ENCODE peak calls at places on chromosome 3, in four cellular contexts. S, D, E and W are unnamed samples.

GRCh38 chr3:160312014-160312624 is 86.9 kb downstream of the C3orf80 start:
- DNase-seq in S (no peak), D (no peak), E (no peak), W (no peak)

GRCh38 chr3:156180077-156180476 is 59.7 kb downstream of the KCNAB1 start:
- DNase-seq in S (no peak), D (no peak), E (no peak), W (no peak)

GRCh38 chr3:11002456-11002855 is 9.9 kb downstream of the SLC6A1 start:
- DNase-seq in S (no peak), D (no peak), E (no peak), W (no peak)

GRCh38 chr3:107217161-107217560 is 160.1 kb upstream of the CCDC54 start:
- DNase-seq in S (no peak), D (peak; percentile 42), E (no peak), W (no peak)

GRCh38 chr3:170999737-171000242 is 26.7 kb downstream of the SLC2A2 start:
- DNase-seq in S (no peak), D (peak; percentile 45), E (peak; percentile 49), W (no peak)

GRCh38 chr3:44962606-44963393 is 13.2 kb downstream of the ZDHHC3 start:
- DNase-seq in S (no peak), D (no peak), E (no peak), W (no peak)

GRCh38 chr3:195760345-195760983 is 39.7 kb downstream of the MUC20 start:
- DNase-seq in S (no peak), D (no peak), E (no peak), W (peak; percentile 70)

GRCh38 chr3:99409961-99410360 is 228.4 kb upstream of the COL8A1 start:
- DNase-seq in S (no peak), D (no peak), E (no peak), W (no peak)

GRCh38 chr3:37480003-37480402 is 305.6 kb upstream of the LRRFIP2 start:
- DNase-seq in S (no peak), D (no peak), E (no peak), W (no peak)

GRCh38 chr3:47527952-47528718 is 14.6 kb upstream of the ELP6 start:
- DNase-seq in S (no peak), D (no peak), E (no peak), W (no peak)

GRCh38 chr3:187678869-187679268 is 8.7 kb upstream of the SST start:
- DNase-seq in S (peak; percentile 64), D (peak; percentile 47), E (peak; percentile 13), W (peak; percentile 59)

GRCh38 chr3:85342915-85343314 is 384.1 kb downstream of the CADM2 start:
- DNase-seq in S (no peak), D (peak; percentile 52), E (no peak), W (no peak)

GRCh38 chr3:42376397-42376798 is 34.0 kb downstream of the LYZL4 start:
- DNase-seq in S (peak; percentile 26), D (no peak), E (no peak), W (no peak)

GRCh38 chr3:100164730-100165129 is 50.4 kb upstream of the FILIP1L start:
- DNase-seq in S (no peak), D (no peak), E (no peak), W (no peak)

GRCh38 chr3:23859012-23859743 is 53.4 kb downstream of the UBE2E1 start:
- DNase-seq in S (no peak), D (no peak), E (no peak), W (peak; percentile 32)

GRCh38 chr3:67418539-67419529 is 235.6 kb downstream of the SUCLG2 start:
- DNase-seq in S (no peak), D (no peak), E (no peak), W (no peak)

GRCh38 chr3:179348325-179349013 is 960 bp downstream of the MFN1 start:
- DNase-seq in S (no peak), D (no peak), E (no peak), W (no peak)

GRCh38 chr3:178960191-178960590 is 111.4 kb downstream of the ZMAT3 start:
- DNase-seq in S (no peak), D (no peak), E (no peak), W (no peak)

GRCh38 chr3:50637012-50637411 is 20.1 kb downstream of the MAPKAPK3 start:
- DNase-seq in S (no peak), D (no peak), E (no peak), W (no peak)

GRCh38 chr3:186259612-186260383 is 102.2 kb downstream of the DGKG start:
- DNase-seq in S (peak; percentile 43), D (peak; percentile 72), E (peak; percentile 77), W (peak; percentile 45)

GRCh38 chr3:107421170-107421792 is 44.0 kb downstream of the CCDC54 start:
- DNase-seq in S (peak; percentile 14), D (peak; percentile 66), E (no peak), W (no peak)

GRCh38 chr3:126746395-126747177 is 42.5 kb downstream of the CHCHD6 start:
- DNase-seq in S (peak; percentile 38), D (peak; percentile 52), E (no peak), W (peak; percentile 54)

GRCh38 chr3:52317601-52318000 is 1.5 kb downstream of the DNAH1 start:
- DNase-seq in S (no peak), D (no peak), E (peak; percentile 76), W (peak; percentile 82)

GRCh38 chr3:85427467-85427866 is 468.7 kb downstream of the CADM2 start:
- DNase-seq in S (no peak), D (no peak), E (no peak), W (no peak)

GRCh38 chr3:74651239-74651638 is 36.8 kb upstream of the CNTN3 start:
- DNase-seq in S (no peak), D (no peak), E (no peak), W (no peak)

GRCh38 chr3:16319723-16320122 is 54.7 kb downstream of the OXNAD1 start:
- DNase-seq in S (no peak), D (no peak), E (no peak), W (no peak)

GRCh38 chr3:158395421-158395820 is 175.6 kb upstream of the MLF1 start:
- DNase-seq in S (no peak), D (no peak), E (no peak), W (no peak)

GRCh38 chr3:20843037-20843436 is 657.0 kb upstream of the SGO1 start:
- DNase-seq in S (no peak), D (no peak), E (no peak), W (no peak)

GRCh38 chr3:46887980-46888494 is 10.5 kb downstream of the PTH1R start:
- DNase-seq in S (no peak), D (no peak), E (no peak), W (no peak)

GRCh38 chr3:31614162-31614921 is 81.6 kb downstream of the STT3B start:
- DNase-seq in S (no peak), D (no peak), E (no peak), W (no peak)

GRCh38 chr3:69294014-69294771 is 91.7 kb downstream of the FRMD4B start:
- DNase-seq in S (no peak), D (peak; percentile 2), E (no peak), W (no peak)

GRCh38 chr3:61780455-61781239 is 219.3 kb downstream of the PTPRG start:
- DNase-seq in S (no peak), D (no peak), E (no peak), W (no peak)

GRCh38 chr3:150408232-150409124 is at the start of gene TSC22D2:
- DNase-seq in S (peak; percentile 82), D (peak; percentile 95), E (peak; percentile 92), W (peak; percentile 89)
- TF ChIP-seq POLR2A in S (peak; percentile 99), D (peak; percentile 89), E (peak; percentile 98), W (peak; percentile 98)

GRCh38 chr3:73600293-73600938 is 24.3 kb downstream of the PDZRN3 start:
- DNase-seq in S (no peak), D (no peak), E (no peak), W (no peak)
- TF ChIP-seq EP300 in S (peak; percentile 17), D (no peak), E (no peak), W (no peak)

GRCh38 chr3:53773586-53774368 is 72.4 kb downstream of the CHDH start:
- DNase-seq in S (peak; percentile 53), D (no peak), E (no peak), W (peak; percentile 40)

GRCh38 chr3:53776494-53777101 is 69.6 kb downstream of the CHDH start:
- DNase-seq in S (no peak), D (no peak), E (no peak), W (no peak)

GRCh38 chr3:53775018-53775417 is 71.2 kb downstream of the CHDH start:
- DNase-seq in S (no peak), D (no peak), E (no peak), W (no peak)

GRCh38 chr3:53774414-53774813 is 71.8 kb downstream of the CHDH start:
- DNase-seq in S (no peak), D (no peak), E (no peak), W (no peak)

GRCh38 chr3:53775834-53776251 is 70.4 kb downstream of the CHDH start:
- DNase-seq in S (no peak), D (no peak), E (no peak), W (no peak)
- H3K27ac ChIP-seq in S (no peak overlapping the region), D (no peak overlapping the region), E (no peak overlapping the region), W (no peak overlapping the region)

DNA sequence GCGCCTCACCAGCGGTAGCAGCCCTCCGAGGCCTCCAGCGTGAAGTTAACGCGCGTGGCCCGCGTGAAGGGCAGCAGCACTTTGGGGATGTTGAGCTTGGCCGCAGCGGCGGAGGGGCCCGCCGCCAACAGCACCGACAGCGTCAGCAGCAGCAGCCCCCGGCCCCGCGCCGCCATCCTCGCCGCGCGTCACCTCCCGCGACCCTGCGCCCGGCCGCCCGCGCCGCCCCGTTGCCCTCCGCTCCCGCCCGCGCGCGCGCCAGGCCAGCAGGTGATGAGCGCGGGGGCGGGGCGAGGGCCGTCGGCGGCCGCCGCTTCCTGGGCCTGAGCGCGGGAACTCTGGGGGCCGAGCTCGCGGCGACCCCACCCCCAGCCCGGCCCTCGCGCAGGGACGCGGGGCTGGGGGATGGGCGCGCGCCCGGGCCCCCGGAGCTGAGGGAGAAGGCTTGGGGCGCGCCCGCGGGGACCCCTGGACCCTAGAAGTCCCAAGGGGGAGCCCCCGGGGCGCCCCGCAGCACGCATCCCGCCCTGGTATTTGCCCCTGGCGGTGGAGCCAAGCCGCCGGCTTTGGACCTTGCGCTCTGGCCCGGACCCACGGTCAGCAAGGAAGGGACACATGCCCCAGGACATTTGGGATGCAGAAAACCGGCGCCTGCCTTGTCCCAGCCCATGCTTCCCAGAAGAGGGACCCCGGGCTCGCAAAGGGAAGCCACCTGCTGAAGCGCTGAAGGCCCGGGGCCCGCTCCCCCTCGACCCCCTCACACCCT is at the start of gene NUP210:
- DNase-seq in S (no peak), D (peak; percentile 57), E (peak; percentile 70), W (no peak)
- TF ChIP-seq POLR2A in S (no peak), D (peak; percentile 49), E (no peak), W (no peak)